ENCODE peak calls at places on chromosomes 2 and 18, in six cellular contexts. U is fibroblast of pulmonary artery, E is OCI-LY7, W is aorta, G is breast epithelium, X is epithelial cell of proximal tubule. C is an unnamed sample.

GRCh38 chr2:3285901-3286645 is 91.5 kb downstream of the EIPR1 start:
- DNase-seq in X (no peak), E (no peak), G (peak; percentile 55), W (no peak), U (no peak), C (no peak)

GRCh38 chr2:226524381-226524843 is 275.2 kb downstream of the IRS1 start:
- DNase-seq in G (no peak), E (no peak), W (no peak), U (peak; percentile 94), X (peak; percentile 39), C (no peak)

GRCh38 chr18:57837917-57838548 is 34.9 kb upstream of the ATP8B1 start:
- DNase-seq in E (no peak), U (peak; percentile 55), W (no peak), G (no peak), X (peak; percentile 56), C (no peak)

GRCh38 chr2:60998628-60999545 is 18.6 kb upstream of the PEX13 start:
- DNase-seq in W (no peak), X (no peak), U (peak; percentile 78), G (no peak), E (peak; percentile 82), C (no peak)

GRCh38 chr2:38549066-38549465 is 53.7 kb downstream of the HNRNPLL start:
- DNase-seq in X (no peak), U (no peak), E (no peak), G (no peak), W (no peak), C (no peak)

GRCh38 chr18:44683566-44683965 is 2.9 kb downstream of the SETBP1 start:
- DNase-seq in E (no peak), G (no peak), X (no peak), U (no peak), W (no peak), C (no peak)

GRCh38 chr2:78029392-78029995 is 507.3 kb upstream of the LRRTM4 start:
- DNase-seq in U (no peak), E (no peak), G (no peak), X (no peak), W (no peak), C (no peak)

GRCh38 chr2:40455661-40456060 is 3.8 kb upstream of the SLC8A1 start:
- DNase-seq in G (no peak), W (no peak), E (no peak), U (no peak), X (no peak), C (no peak)

GRCh38 chr2:85457877-85458316 is 39.4 kb downstream of the SH2D6 start:
- DNase-seq in U (no peak), W (no peak), E (no peak), G (no peak), X (no peak), C (no peak)

GRCh38 chr2:45300026-45300750 is 290.9 kb upstream of the SIX2 start:
- DNase-seq in U (no peak), G (no peak), W (no peak), X (no peak), E (peak; percentile 61), C (no peak)

GRCh38 chr2:168130302-168130701 is 117.1 kb downstream of the STK39 start:
- DNase-seq in W (no peak), X (no peak), U (no peak), E (no peak), G (no peak), C (no peak)

GRCh38 chr18:68740966-68741365 is 26.1 kb upstream of the TMX3 start:
- DNase-seq in G (no peak), U (no peak), E (no peak), W (no peak), X (no peak), C (no peak)

GRCh38 chr2:37181726-37182684 is 6.5 kb downstream of the SULT6B1 start:
- DNase-seq in G (no peak), E (no peak), U (no peak), X (no peak), W (no peak), C (no peak)

GRCh38 chr2:186575302-186575701 is 14.6 kb upstream of the ITGAV start:
- DNase-seq in U (peak; percentile 99), G (no peak), E (no peak), W (no peak), X (peak; percentile 95), C (no peak)

GRCh38 chr2:2573658-2574293 is 242.7 kb upstream of the MYT1L start:
- DNase-seq in U (peak; percentile 2), G (no peak), W (no peak), E (peak; percentile 7), X (no peak), C (no peak)

GRCh38 chr18:2970762-2971659 is 41.9 kb downstream of the LPIN2 start:
- DNase-seq in U (no peak), E (no peak), W (no peak), X (no peak), G (no peak), C (no peak)

GRCh38 chr2:229090231-229090630 is 180.9 kb downstream of the PID1 start:
- DNase-seq in G (no peak), U (no peak), X (no peak), E (no peak), W (no peak), C (no peak)

GRCh38 chr2:21070322-21071257 is 26.7 kb upstream of the APOB start:
- DNase-seq in G (no peak), E (no peak), U (no peak), X (no peak), W (no peak), C (no peak)

GRCh38 chr18:56890632-56891031 is 239.5 kb downstream of the WDR7 start:
- DNase-seq in U (peak; percentile 81), W (no peak), E (no peak), X (peak; percentile 81), G (no peak), C (no peak)

C was measured in ovary.